ENCODE peak calls at places on chromosomes 11 and 22, in eight cellular contexts. X is M059J; N is stimulated activated CD8-positive, alpha-beta memory T cell treated with anti-CD3 and anti-CD28 coated beads, Interleukin-15, amount 100 ng/mL, for 4 hours; T is stimulated activated CD4-positive, alpha-beta T cell treated with anti-CD3 and anti-CD28 coated beads, Interleukin-2, amount 100 ng/mL, for 24 hours; M is ELR; U is GM18507; S is NCI-H345; H is H7. W is an unnamed sample.

GRCh38 chr11:128302425-128303186 is 284.8 kb downstream of the ETS1 start:
- DNase-seq in X (no peak), N (peak; percentile 59), T (no peak), M (no peak), U (no peak), S (no peak), H (no peak), W (no peak)

GRCh38 chr11:45692808-45693453 is 27.5 kb upstream of the CHST1 start:
- DNase-seq in X (no peak), N (no peak), T (no peak), M (no peak), U (no peak), S (no peak), H (no peak), W (no peak)

GRCh38 chr11:47257518-47258316 is at the start of gene NR1H3:
- DNase-seq in X (peak; percentile 76), N (no peak), T (no peak), M (peak; percentile 72), U (no peak), S (no peak), H (peak; percentile 97), W (peak; percentile 77)

GRCh38 chr11:128525411-128526243 is 61.7 kb downstream of the ETS1 start:
- DNase-seq in X (peak; percentile 89), N (no peak), T (no peak), M (peak; percentile 86), U (no peak), S (no peak), H (peak; percentile 44), W (no peak)

GRCh38 chr22:17257578-17257977 is 38.3 kb upstream of the ADA2 start:
- DNase-seq in X (no peak), N (no peak), T (no peak), M (no peak), U (no peak), S (peak; percentile 67), H (peak; percentile 60), W (no peak)

GRCh38 chr11:94997437-94997836 is 23.9 kb downstream of the KDM4D start:
- DNase-seq in X (no peak), N (no peak), T (no peak), M (no peak), U (no peak), S (no peak), H (peak; percentile 29), W (no peak)

GRCh38 chr11:1757861-1758610 is 5.7 kb downstream of the CTSD start:
- DNase-seq in X (no peak), N (peak; percentile 18), T (peak; percentile 47), M (no peak), U (no peak), S (no peak), H (peak; percentile 51), W (no peak)

GRCh38 chr11:24622262-24622661 is 125.4 kb downstream of the LUZP2 start:
- DNase-seq in X (no peak), N (no peak), T (no peak), M (no peak), U (no peak), S (no peak), H (no peak), W (no peak)

GRCh38 chr11:115623021-115623451 is 118.8 kb upstream of the CADM1 start:
- DNase-seq in X (peak; percentile 92), N (no peak), T (no peak), M (peak; percentile 55), U (no peak), S (no peak), H (no peak), W (peak; percentile 15)

GRCh38 chr11:119641991-119642745 is 86.8 kb downstream of the NECTIN1 start:
- DNase-seq in X (no peak), N (no peak), T (peak; percentile 7), M (peak; percentile 33), U (no peak), S (peak; percentile 20), H (peak; percentile 91), W (peak; percentile 40)

GRCh38 chr11:93494341-93494740 is 48.9 kb downstream of the SMCO4 start:
- DNase-seq in X (peak; percentile 89), N (no peak), T (no peak), M (no peak), U (no peak), S (no peak), H (no peak), W (no peak)

GRCh38 chr22:29225422-29226090 is 19.9 kb downstream of the EMID1 start:
- DNase-seq in X (no peak), N (no peak), T (no peak), M (peak; percentile 33), U (no peak), S (no peak), H (peak; percentile 62), W (no peak)

GRCh38 chr11:45409587-45409986 is 123.4 kb upstream of the SYT13 start:
- DNase-seq in X (no peak), N (no peak), T (no peak), M (no peak), U (no peak), S (no peak), H (no peak), W (no peak)

GRCh38 chr11:72844356-72844755 is 30.1 kb downstream of the ATG16L2 start:
- DNase-seq in X (no peak), N (no peak), T (no peak), M (no peak), U (no peak), S (no peak), H (no peak), W (no peak)